ENCODE peak calls at places on chromosomes 5 and 9, in nine cellular contexts. F, S, V, C, I, U, G, H and X are unnamed samples. For H3K4me1, the result is how much of the 10 kb centered on the place peaks cover.

GRCh38 chr5:123098767-123099513 is 9.9 kb downstream of the PRDM6 start:
- DNase-seq in I (no peak), G (no peak), H (no peak), C (peak), U (peak), S (peak), V (no peak), F (no peak), X (no peak)

GRCh38 chr5:17317499-17317898 is 100.1 kb downstream of the BASP1 start:
- DNase-seq in C (no peak), V (peak), G (no peak), S (no peak), H (no peak), I (no peak), U (no peak), F (no peak), X (no peak)

GRCh38 chr5:28374492-28374934 is 1336.1 kb upstream of the CDH9 start:
- DNase-seq in H (no peak), V (no peak), U (no peak), C (peak), G (no peak), S (peak), F (no peak), I (peak), X (peak)

GRCh38 chr5:120394259-120394658 is 69.8 kb upstream of the PRR16 start:
- DNase-seq in F (no peak), U (peak), C (no peak), S (peak), I (no peak), G (no peak), H (no peak), V (no peak), X (no peak)

GRCh38 chr5:162683280-162683679 is 615.7 kb downstream of the GABRG2 start:
- DNase-seq in V (no peak), H (no peak), F (no peak), C (no peak), S (no peak), U (no peak), G (no peak), I (peak), X (no peak)

GRCh38 chr5:122263352-122264030 is 48.5 kb upstream of the SNCAIP start:
- DNase-seq in U (no peak), F (no peak), V (no peak), I (peak), H (no peak), G (no peak), S (no peak), C (no peak), X (no peak)

GRCh38 chr9:33076031-33076359 is 479 bp downstream of the SMU1 start:
- DNase-seq in G (no peak), F (no peak), C (no peak), H (peak), I (no peak), S (peak), U (peak), V (peak), X (no peak)

GRCh38 chr5:154850255-154851062 is at the start of gene FAXDC2:
- DNase-seq in S (peak), C (peak), I (no peak), G (peak), U (peak), H (peak), V (no peak), F (peak), X (no peak)

GRCh38 chr5:39730011-39730410 is 305.2 kb upstream of the DAB2 start:
- DNase-seq in I (peak), S (peak), G (no peak), C (no peak), F (no peak), U (no peak), V (no peak), H (no peak), X (peak)

DNA sequence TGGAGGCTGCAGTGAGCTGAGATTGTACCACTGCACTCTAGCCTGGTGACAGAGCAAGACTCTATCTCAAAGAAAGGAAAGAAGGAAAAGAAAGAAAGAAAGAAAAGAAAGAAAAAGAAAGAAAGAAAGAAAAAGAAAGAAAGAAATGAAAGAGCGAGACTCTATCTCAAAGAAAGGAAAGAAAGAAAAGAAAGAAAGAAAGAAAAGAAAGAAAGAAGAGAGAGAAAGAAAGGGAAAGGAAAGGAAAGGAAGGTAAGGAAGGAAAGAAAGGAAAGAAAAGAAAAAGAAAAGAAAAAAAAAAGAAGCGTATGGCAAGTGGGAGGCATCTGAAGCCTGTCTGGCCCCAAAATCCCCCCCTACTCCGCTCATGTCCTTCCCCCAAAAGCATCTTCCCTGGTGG is 182.3 kb upstream of the MSX2 start:
- DNase-seq in U (no peak), G (no peak), S (no peak), H (no peak), V (no peak), F (no peak), C (no peak), I (no peak), X (no peak)
- H2AFZ ChIP-seq in U (no peak), G (no peak), S (no peak), H (no peak), V (no peak), F (no peak), C (no peak), I (no peak), X (no peak)

GRCh38 chr5:124678478-124678877 is 68.0 kb downstream of the ZNF608 start:
- DNase-seq in U (no peak), C (no peak), V (no peak), F (no peak), S (no peak), H (no peak), G (no peak), I (no peak), X (no peak)
- H3K4me1 ChIP-seq in U (under half), C (half or more), V (under half), F (under half), S (under half), H (under half), G (under half), I (under half), X (under half)

GRCh38 chr9:134592819-134593200 is 48.8 kb upstream of the COL5A1 start:
- DNase-seq in I (no peak), C (no peak), F (no peak), U (no peak), V (no peak), H (no peak), G (no peak), S (no peak), X (no peak)

GRCh38 chr9:134591573-134591981 is 50.0 kb upstream of the COL5A1 start:
- DNase-seq in F (no peak), H (no peak), U (no peak), V (no peak), I (no peak), G (no peak), S (no peak), C (no peak), X (no peak)

GRCh38 chr9:134591082-134591571 is 50.5 kb upstream of the COL5A1 start:
- DNase-seq in H (no peak), C (no peak), U (no peak), G (no peak), F (no peak), V (no peak), I (no peak), S (no peak), X (no peak)

GRCh38 chr9:134593286-134593685 is 48.3 kb upstream of the COL5A1 start:
- DNase-seq in V (no peak), I (no peak), U (no peak), S (no peak), G (no peak), F (no peak), C (no peak), H (no peak), X (no peak)

GRCh38 chr9:134592018-134592818 is 49.4 kb upstream of the COL5A1 start:
- DNase-seq in U (no peak), S (no peak), C (peak), I (no peak), V (no peak), F (no peak), H (peak), G (peak), X (peak)
- H2AFZ ChIP-seq in U (peak), S (no peak), C (peak), I (no peak), V (no peak), F (no peak), H (no peak), G (no peak), X (no peak)

DNA sequence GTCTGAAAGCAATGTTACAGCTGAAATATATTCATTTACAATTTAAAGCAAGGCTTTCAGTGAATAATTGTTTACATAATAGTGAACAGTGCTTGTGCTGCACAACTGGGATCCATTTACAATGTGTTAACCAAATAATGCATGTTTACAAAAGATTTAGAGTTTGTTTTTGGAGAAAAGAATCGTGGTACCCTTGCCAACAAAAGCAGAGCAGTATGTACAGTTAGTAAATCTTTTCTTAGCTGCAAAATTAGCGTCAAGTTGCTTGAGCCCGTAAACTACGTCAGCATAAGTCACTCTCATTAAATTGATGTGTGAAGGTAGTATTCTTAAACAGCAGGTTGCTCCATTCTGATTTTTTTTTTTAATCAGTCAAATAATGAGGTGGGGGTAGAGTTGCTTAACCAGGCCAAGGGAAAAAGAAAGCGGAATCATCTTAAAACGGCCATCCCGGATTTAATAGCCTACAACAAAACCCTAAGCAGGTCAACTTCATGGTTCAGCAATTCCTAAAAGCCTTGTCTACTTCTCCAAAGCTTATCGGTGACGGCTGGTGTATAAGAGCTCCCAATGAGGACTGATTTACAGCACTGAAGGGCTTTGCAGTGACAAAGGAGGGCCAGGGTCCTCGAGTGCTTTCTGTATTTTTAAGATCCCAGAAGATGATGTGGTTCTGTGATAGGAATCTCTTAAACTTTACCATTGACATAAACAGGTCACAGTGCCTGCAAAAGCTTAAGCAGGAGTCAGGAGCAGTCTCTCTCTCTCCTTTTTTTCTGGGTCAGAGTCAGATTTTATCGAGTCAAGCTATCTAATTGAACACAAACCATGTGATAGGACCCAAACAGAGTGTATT is 663.3 kb upstream of the ZNF608 start:
- DNase-seq in U (no peak), F (no peak), S (no peak), C (peak), G (no peak), I (peak), H (no peak), V (no peak), X (no peak)
- H3K4me1 ChIP-seq in U (half or more), F (under half), S (under half), C (half or more), G (under half), I (half or more), H (under half), V (under half), X (under half)

GRCh38 chr5:58629190-58630159 is 46.6 kb downstream of the RAB3C start:
- DNase-seq in H (peak), G (no peak), V (no peak), C (peak), S (no peak), I (no peak), U (peak), F (no peak), X (no peak)

GRCh38 chr5:58631895-58632294 is 49.0 kb downstream of the RAB3C start:
- DNase-seq in C (no peak), I (no peak), G (no peak), S (no peak), F (no peak), U (no peak), V (no peak), H (no peak), X (no peak)

GRCh38 chr5:58622884-58623871 is 40.3 kb downstream of the RAB3C start:
- DNase-seq in F (no peak), G (no peak), U (no peak), H (no peak), I (no peak), C (no peak), V (no peak), S (no peak), X (no peak)

GRCh38 chr5:58628626-58629025 is 45.8 kb downstream of the RAB3C start:
- DNase-seq in F (no peak), I (no peak), V (no peak), H (no peak), C (no peak), G (no peak), S (no peak), U (peak), X (no peak)
- H2AFZ ChIP-seq in F (no peak), I (no peak), V (no peak), H (no peak), C (no peak), G (no peak), S (no peak), U (no peak), X (no peak)

GRCh38 chr5:134153657-134154056 is 23.1 kb downstream of the SKP1 start:
- DNase-seq in I (no peak), H (no peak), G (no peak), U (no peak), V (no peak), S (peak), F (no peak), C (no peak), X (no peak)
- H3K4me1 ChIP-seq in I (under half), H (under half), G (under half), U (under half), V (under half), S (under half), F (under half), C (under half), X (under half)

GRCh38 chr5:74413403-74414060 is 227.0 kb downstream of the ENC1 start:
- DNase-seq in H (peak), V (no peak), F (no peak), C (no peak), G (no peak), S (no peak), I (no peak), U (no peak), X (no peak)
- H2AFZ ChIP-seq in H (no peak), V (no peak), F (no peak), C (no peak), G (no peak), S (no peak), I (no peak), U (no peak), X (no peak)

DNA sequence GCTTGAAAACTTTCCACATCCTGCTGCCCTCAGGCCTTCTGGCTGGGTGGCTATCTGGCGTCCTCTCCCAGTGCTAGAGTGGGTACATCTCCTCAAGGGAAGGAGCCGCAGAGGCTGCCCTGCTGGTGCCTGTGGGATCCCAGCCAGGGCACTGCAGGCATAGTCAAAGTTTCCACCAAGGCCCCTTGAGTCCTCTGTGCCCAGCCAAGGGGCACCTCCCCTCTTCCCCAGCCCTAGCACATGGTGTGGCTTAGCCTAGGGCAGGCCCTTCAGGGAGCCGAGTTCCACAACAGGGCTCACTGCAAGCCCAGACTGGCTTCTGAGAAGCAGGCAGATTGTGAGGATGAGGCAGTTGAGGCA is 103.2 kb downstream of the RGS3 start:
- DNase-seq in V (no peak), U (no peak), S (no peak), F (no peak), H (no peak), C (no peak), G (no peak), I (no peak), X (no peak)
- H3K4me1 ChIP-seq in V (under half), U (under half), S (under half), F (under half), H (half or more), C (under half), G (under half), I (under half), X (under half)

DNA sequence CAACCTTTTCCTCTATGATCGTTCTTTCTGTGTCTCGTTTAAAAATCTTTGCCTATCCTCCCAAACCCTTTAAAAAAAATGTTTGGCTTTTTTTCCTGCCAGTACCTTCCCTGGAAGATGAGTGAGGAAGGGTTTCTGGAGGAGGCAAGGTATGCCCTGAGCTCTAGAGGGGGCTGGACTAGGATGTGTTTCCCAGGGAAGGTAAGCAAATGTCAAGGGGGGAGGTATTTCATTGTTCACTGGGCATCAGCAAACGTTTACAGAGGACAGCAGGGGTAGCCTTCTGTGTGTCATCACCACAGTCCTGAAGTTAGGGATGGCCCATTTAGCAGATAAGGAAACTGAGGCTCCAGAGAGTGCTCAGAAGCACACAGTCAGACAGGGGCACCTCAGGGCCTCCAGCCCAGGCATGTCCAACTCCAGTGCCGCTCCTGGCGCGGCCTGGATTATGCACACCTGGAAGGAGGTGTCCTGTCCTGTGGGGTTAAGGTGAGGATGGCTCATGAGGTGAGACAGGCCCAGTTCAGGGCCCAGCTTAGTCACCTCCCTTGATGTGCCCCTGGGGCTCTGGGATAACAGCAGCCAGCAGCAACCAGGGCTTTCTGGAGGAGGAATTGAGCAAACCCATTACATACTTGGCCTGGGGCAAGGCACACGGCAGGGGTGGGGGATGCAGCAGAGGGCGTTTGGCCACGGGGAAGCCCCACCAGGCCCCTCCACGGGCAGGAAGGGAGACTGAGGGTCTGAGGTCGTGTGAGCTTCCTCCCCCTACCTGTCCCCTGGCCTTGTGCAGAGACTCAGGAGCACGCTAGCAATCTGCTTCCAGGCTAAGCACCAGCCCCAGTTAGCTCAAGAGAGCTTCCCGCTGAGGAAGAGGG is 100.3 kb upstream of the LMX1B start:
- DNase-seq in V (no peak), F (peak), C (no peak), G (no peak), H (no peak), U (no peak), I (peak), S (peak), X (no peak)
- H2AFZ ChIP-seq in V (no peak), F (no peak), C (no peak), G (no peak), H (no peak), U (peak), I (no peak), S (peak), X (no peak)

GRCh38 chr9:134341306-134341705 is 15.1 kb downstream of the RXRA start:
- DNase-seq in V (no peak), H (no peak), U (no peak), F (no peak), G (no peak), I (no peak), S (no peak), C (no peak), X (no peak)
- H3K4me1 ChIP-seq in V (under half), H (under half), U (under half), F (under half), G (half or more), I (under half), S (under half), C (under half), X (under half)